ENCODE peak calls at places on chromosome 11, in four cellular contexts. One of them, this sample, is unnamed.

GRCh38 chr11:10875430-10876021 is 17.7 kb upstream of the ZBED5 start:
- DNase-seq in effector CD4-positive, alpha-beta T cell: no peak
- DNase-seq in iPS-NIHi11: no peak
- DNase-seq in globus pallidus: no peak
- DNase-seq in this sample: no peak

GRCh38 chr11:125093502-125093901 is 17.9 kb downstream of the TMEM218 start:
- DNase-seq in effector CD4-positive, alpha-beta T cell: no peak
- DNase-seq in iPS-NIHi11: peak; percentile 1
- DNase-seq in globus pallidus: no peak
- DNase-seq in this sample: no peak

GRCh38 chr11:111976119-111976518 is 39.0 kb downstream of the DIXDC1 start:
- DNase-seq in effector CD4-positive, alpha-beta T cell: no peak
- DNase-seq in iPS-NIHi11: no peak
- DNase-seq in globus pallidus: no peak
- DNase-seq in this sample: no peak

GRCh38 chr11:109508185-109508584 is 86.2 kb downstream of the C11orf87 start:
- DNase-seq in effector CD4-positive, alpha-beta T cell: no peak
- DNase-seq in iPS-NIHi11: no peak
- DNase-seq in globus pallidus: no peak
- DNase-seq in this sample: no peak

GRCh38 chr11:111444040-111444439 is 65.0 kb upstream of the POU2AF1 start:
- DNase-seq in effector CD4-positive, alpha-beta T cell: no peak
- DNase-seq in iPS-NIHi11: no peak
- DNase-seq in globus pallidus: no peak
- DNase-seq in this sample: no peak

GRCh38 chr11:74636633-74637184 is 44.3 kb downstream of the POLD3 start:
- DNase-seq in effector CD4-positive, alpha-beta T cell: no peak
- DNase-seq in iPS-NIHi11: no peak
- DNase-seq in globus pallidus: no peak
- DNase-seq in this sample: no peak

GRCh38 chr11:123532131-123532530 is 102.1 kb downstream of the GRAMD1B start:
- DNase-seq in effector CD4-positive, alpha-beta T cell: no peak
- DNase-seq in iPS-NIHi11: no peak
- DNase-seq in globus pallidus: no peak
- DNase-seq in this sample: no peak

GRCh38 chr11:110566577-110566976 is 136.8 kb downstream of the FDX1 start:
- DNase-seq in effector CD4-positive, alpha-beta T cell: no peak
- DNase-seq in iPS-NIHi11: no peak
- DNase-seq in globus pallidus: no peak
- DNase-seq in this sample: peak; percentile 90

GRCh38 chr11:70628881-70629844 is 230.8 kb downstream of the CTTN start:
- DNase-seq in effector CD4-positive, alpha-beta T cell: no peak
- DNase-seq in iPS-NIHi11: no peak
- DNase-seq in globus pallidus: no peak
- DNase-seq in this sample: no peak

GRCh38 chr11:12376259-12376971 is 956 bp upstream of the PARVA start:
- DNase-seq in effector CD4-positive, alpha-beta T cell: no peak
- DNase-seq in iPS-NIHi11: no peak
- DNase-seq in globus pallidus: no peak
- DNase-seq in this sample: peak; percentile 38

GRCh38 chr11:132561937-132562336 is 970.4 kb downstream of the OPCML start:
- DNase-seq in effector CD4-positive, alpha-beta T cell: no peak
- DNase-seq in iPS-NIHi11: no peak
- DNase-seq in globus pallidus: no peak
- DNase-seq in this sample: no peak

GRCh38 chr11:68309621-68310185 is 2.7 kb upstream of the LRP5 start:
- DNase-seq in effector CD4-positive, alpha-beta T cell: no peak
- DNase-seq in iPS-NIHi11: no peak
- DNase-seq in globus pallidus: no peak
- DNase-seq in this sample: no peak

GRCh38 chr11:105573091-105573490 is 36.8 kb upstream of the GRIA4 start:
- DNase-seq in effector CD4-positive, alpha-beta T cell: no peak
- DNase-seq in iPS-NIHi11: no peak
- DNase-seq in globus pallidus: no peak
- DNase-seq in this sample: no peak

GRCh38 chr11:31237819-31238771 is 131.4 kb downstream of the DCDC1 start:
- DNase-seq in effector CD4-positive, alpha-beta T cell: no peak
- DNase-seq in iPS-NIHi11: peak; percentile 14
- DNase-seq in globus pallidus: no peak
- DNase-seq in this sample: no peak

GRCh38 chr11:104159356-104159755 is 4.6 kb downstream of the PDGFD start:
- DNase-seq in effector CD4-positive, alpha-beta T cell: no peak
- DNase-seq in iPS-NIHi11: no peak
- DNase-seq in globus pallidus: no peak
- DNase-seq in this sample: no peak

GRCh38 chr11:45155058-45155551 is 8.7 kb downstream of the PRDM11 start:
- DNase-seq in effector CD4-positive, alpha-beta T cell: no peak
- DNase-seq in iPS-NIHi11: no peak
- DNase-seq in globus pallidus: no peak
- DNase-seq in this sample: no peak

GRCh38 chr11:10918698-10919097 is 60.8 kb upstream of the ZBED5 start:
- DNase-seq in effector CD4-positive, alpha-beta T cell: no peak
- DNase-seq in iPS-NIHi11: no peak
- DNase-seq in globus pallidus: no peak
- DNase-seq in this sample: no peak

GRCh38 chr11:36565033-36565610 is 2.7 kb upstream of the RAG1 start:
- DNase-seq in effector CD4-positive, alpha-beta T cell: no peak
- DNase-seq in iPS-NIHi11: no peak
- DNase-seq in globus pallidus: no peak
- DNase-seq in this sample: no peak

GRCh38 chr11:70717961-70718595 is 319.7 kb downstream of the CTTN start:
- DNase-seq in effector CD4-positive, alpha-beta T cell: no peak
- DNase-seq in iPS-NIHi11: no peak
- DNase-seq in globus pallidus: no peak
- DNase-seq in this sample: peak; percentile 10

GRCh38 chr11:109329716-109330115 is 92.3 kb upstream of the C11orf87 start:
- DNase-seq in effector CD4-positive, alpha-beta T cell: no peak
- DNase-seq in iPS-NIHi11: no peak
- DNase-seq in globus pallidus: no peak
- DNase-seq in this sample: no peak

GRCh38 chr11:83272627-83273026 is 13.5 kb downstream of the CCDC90B start:
- DNase-seq in effector CD4-positive, alpha-beta T cell: no peak
- DNase-seq in iPS-NIHi11: no peak
- DNase-seq in globus pallidus: no peak
- DNase-seq in this sample: no peak

GRCh38 chr11:121514998-121515671 is 62.4 kb upstream of the SORL1-AS1 start:
- DNase-seq in effector CD4-positive, alpha-beta T cell: no peak
- DNase-seq in iPS-NIHi11: no peak
- DNase-seq in globus pallidus: no peak
- DNase-seq in this sample: no peak

GRCh38 chr11:10485646-10486045 is 30.6 kb downstream of the AMPD3 start:
- DNase-seq in effector CD4-positive, alpha-beta T cell: no peak
- DNase-seq in iPS-NIHi11: no peak
- DNase-seq in globus pallidus: no peak
- DNase-seq in this sample: no peak

GRCh38 chr11:11510939-11511338 is 110.9 kb downstream of the GALNT18 start:
- DNase-seq in effector CD4-positive, alpha-beta T cell: no peak
- DNase-seq in iPS-NIHi11: peak; percentile 53
- DNase-seq in globus pallidus: peak; percentile 69
- DNase-seq in this sample: peak; percentile 87

GRCh38 chr11:110184974-110185597 is 91.9 kb downstream of the ZC3H12C start:
- DNase-seq in effector CD4-positive, alpha-beta T cell: no peak
- DNase-seq in iPS-NIHi11: no peak
- DNase-seq in globus pallidus: peak; percentile 33
- DNase-seq in this sample: no peak

GRCh38 chr11:34449013-34449412 is 10.3 kb downstream of the CAT start:
- DNase-seq in effector CD4-positive, alpha-beta T cell: no peak
- DNase-seq in iPS-NIHi11: no peak
- DNase-seq in globus pallidus: no peak
- DNase-seq in this sample: no peak

GRCh38 chr11:17927643-17928343 is 85.1 kb downstream of the SERGEF start:
- DNase-seq in effector CD4-positive, alpha-beta T cell: no peak
- DNase-seq in iPS-NIHi11: no peak
- DNase-seq in globus pallidus: no peak
- DNase-seq in this sample: peak; percentile 34

GRCh38 chr11:65134952-65135632 is 773 bp upstream of the SYVN1 start:
- DNase-seq in effector CD4-positive, alpha-beta T cell: peak; percentile 82
- DNase-seq in iPS-NIHi11: peak; percentile 97
- DNase-seq in globus pallidus: peak; percentile 88
- DNase-seq in this sample: peak; percentile 99

GRCh38 chr11:120057595-120058581 is 80.0 kb downstream of the TRIM29 start:
- DNase-seq in effector CD4-positive, alpha-beta T cell: no peak
- DNase-seq in iPS-NIHi11: peak; percentile 62
- DNase-seq in globus pallidus: no peak
- DNase-seq in this sample: no peak

GRCh38 chr11:67252831-67253239 is 13.4 kb upstream of the GRK2 start:
- DNase-seq in effector CD4-positive, alpha-beta T cell: no peak
- DNase-seq in iPS-NIHi11: peak; percentile 49
- DNase-seq in globus pallidus: peak; percentile 68
- DNase-seq in this sample: no peak

GRCh38 chr11:95923441-95923729 is 522 bp downstream of the MTMR2 start:
- DNase-seq in effector CD4-positive, alpha-beta T cell: no peak
- DNase-seq in iPS-NIHi11: no peak
- DNase-seq in globus pallidus: no peak
- DNase-seq in this sample: no peak

GRCh38 chr11:94525933-94526332 is 13.7 kb downstream of the C11orf97 start:
- DNase-seq in effector CD4-positive, alpha-beta T cell: no peak
- DNase-seq in iPS-NIHi11: peak; percentile 29
- DNase-seq in globus pallidus: peak; percentile 45
- DNase-seq in this sample: peak; percentile 3

GRCh38 chr11:24234822-24235508 is 261.9 kb upstream of the LUZP2 start:
- DNase-seq in effector CD4-positive, alpha-beta T cell: no peak
- DNase-seq in iPS-NIHi11: no peak
- DNase-seq in globus pallidus: no peak
- DNase-seq in this sample: no peak

GRCh38 chr11:104015649-104016415 is 20.6 kb upstream of the DDI1 start:
- DNase-seq in effector CD4-positive, alpha-beta T cell: no peak
- DNase-seq in iPS-NIHi11: no peak
- DNase-seq in globus pallidus: no peak
- DNase-seq in this sample: no peak

GRCh38 chr11:59106363-59107336 is at the start of gene FAM111B:
- DNase-seq in effector CD4-positive, alpha-beta T cell: peak; percentile 38
- DNase-seq in iPS-NIHi11: peak; percentile 76
- DNase-seq in globus pallidus: peak; percentile 81
- DNase-seq in this sample: peak; percentile 59

GRCh38 chr11:85965202-85965601 is 103.7 kb downstream of the PICALM start:
- DNase-seq in effector CD4-positive, alpha-beta T cell: no peak
- DNase-seq in iPS-NIHi11: no peak
- DNase-seq in globus pallidus: no peak
- DNase-seq in this sample: no peak

This sample was measured in cerebellar cortex.